ENCODE peak calls at places on chromosomes 7 and 10, in nine cellular contexts. N is T47D; O is activated CD4-positive, alpha-beta T cell treated with anti-CD3 and anti-CD28 coated beads for 48 hours; E is cardiac fibroblast; V is stromal cell of bone marrow; X is NCI-H1930; A is heart left ventricle; S is GM18507; I is nucleus accumbens. L is an unnamed sample.

GRCh38 chr10:63887026-63887589 is 365.9 kb downstream of the REEP3 start:
- DNase-seq in N (no peak), O (no peak), E (no peak), V (no peak), X (no peak), A (no peak), S (no peak), I (no peak), L (peak; percentile 9)

GRCh38 chr10:63722537-63722936 is 201.3 kb downstream of the REEP3 start:
- DNase-seq in N (peak; percentile 87), O (no peak), E (peak; percentile 79), V (peak; percentile 41), X (no peak), A (peak; percentile 29), S (no peak), I (no peak), L (no peak)

GRCh38 chr10:3354171-3354570 is 181.6 kb upstream of the PITRM1 start:
- DNase-seq in N (no peak), O (no peak), E (no peak), V (no peak), X (no peak), A (no peak), S (no peak), I (no peak), L (no peak)

GRCh38 chr7:70042533-70042932 is 444.3 kb downstream of the AUTS2 start:
- DNase-seq in N (peak; percentile 51), O (no peak), E (peak; percentile 31), V (no peak), X (no peak), A (no peak), S (no peak), I (no peak), L (peak; percentile 77)

GRCh38 chr7:43585521-43585920 is 2.6 kb downstream of the STK17A start:
- DNase-seq in N (peak; percentile 68), O (no peak), E (peak; percentile 84), V (peak; percentile 57), X (no peak), A (no peak), S (no peak), I (no peak), L (peak; percentile 74)

GRCh38 chr7:149209518-149210269 is 14.3 kb downstream of the ZNF282 start:
- DNase-seq in N (peak; percentile 44), O (peak; percentile 93), E (peak; percentile 69), V (no peak), X (peak; percentile 10), A (no peak), S (no peak), I (no peak), L (peak; percentile 74)

GRCh38 chr7:5419523-5420107 is 4.0 kb downstream of the TNRC18 start:
- DNase-seq in N (peak; percentile 46), O (no peak), E (peak; percentile 27), V (no peak), X (no peak), A (peak; percentile 32), S (no peak), I (peak; percentile 36), L (no peak)

GRCh38 chr7:155104913-155105312 is 34.8 kb downstream of the HTR5A start:
- DNase-seq in N (peak; percentile 32), O (no peak), E (no peak), V (no peak), X (no peak), A (no peak), S (no peak), I (no peak), L (no peak)

GRCh38 chr10:19921300-19922140 is 105.3 kb downstream of the PLXDC2 start:
- DNase-seq in N (no peak), O (no peak), E (peak; percentile 84), V (peak; percentile 68), X (no peak), A (no peak), S (no peak), I (no peak), L (no peak)

GRCh38 chr10:15120523-15120922 is 23.4 kb downstream of the RPP38 start:
- DNase-seq in N (no peak), O (no peak), E (peak; percentile 70), V (peak; percentile 41), X (no peak), A (no peak), S (no peak), I (no peak), L (no peak)

GRCh38 chr7:47568569-47568968 is 13.3 kb downstream of the TNS3 start:
- DNase-seq in N (no peak), O (no peak), E (no peak), V (no peak), X (no peak), A (no peak), S (no peak), I (peak; percentile 60), L (no peak)

GRCh38 chr7:130489140-130489967 is 2.5 kb upstream of the MEST start:
- DNase-seq in N (no peak), O (no peak), E (peak; percentile 64), V (no peak), X (no peak), A (no peak), S (no peak), I (no peak), L (no peak)

GRCh38 chr10:60048146-60048545 is 141.8 kb upstream of the CCDC6 start:
- DNase-seq in N (peak; percentile 83), O (no peak), E (peak; percentile 61), V (no peak), X (no peak), A (no peak), S (no peak), I (no peak), L (no peak)

GRCh38 chr7:111107989-111108388 is 17.1 kb downstream of the LRRN3 start:
- DNase-seq in N (no peak), O (no peak), E (no peak), V (no peak), X (peak; percentile 34), A (no peak), S (no peak), I (no peak), L (no peak)

GRCh38 chr10:9877978-9878377 is 1139.7 kb upstream of the CELF2 start:
- DNase-seq in N (peak; percentile 33), O (no peak), E (no peak), V (no peak), X (no peak), A (no peak), S (no peak), I (no peak), L (no peak)

GRCh38 chr7:158227258-158227657 is 360.4 kb downstream of the PTPRN2 start:
- DNase-seq in N (no peak), O (no peak), E (no peak), V (no peak), X (no peak), A (no peak), S (no peak), I (no peak), L (no peak)

GRCh38 chr10:131839351-131839750 is 61.5 kb upstream of the PPP2R2D start:
- DNase-seq in N (no peak), O (no peak), E (no peak), V (no peak), X (no peak), A (no peak), S (no peak), I (no peak), L (no peak)

GRCh38 chr10:103745264-103746247 is 109.8 kb downstream of the SH3PXD2A start:
- DNase-seq in N (peak; percentile 45), O (peak; percentile 75), E (no peak), V (no peak), X (no peak), A (peak; percentile 39), S (no peak), I (no peak), L (peak; percentile 84)

GRCh38 chr10:34967411-34967880 is 122.7 kb downstream of the CUL2 start:
- DNase-seq in N (peak; percentile 53), O (no peak), E (peak; percentile 96), V (peak; percentile 90), X (no peak), A (peak; percentile 31), S (no peak), I (no peak), L (no peak)

GRCh38 chr7:5296627-5297226 is 14.0 kb downstream of the SLC29A4 start:
- DNase-seq in N (peak; percentile 94), O (peak; percentile 73), E (no peak), V (no peak), X (no peak), A (no peak), S (peak; percentile 23), I (no peak), L (no peak)

GRCh38 chr10:6400331-6400730 is 179.7 kb downstream of the PRKCQ start:
- DNase-seq in N (peak; percentile 69), O (no peak), E (no peak), V (no peak), X (no peak), A (no peak), S (no peak), I (no peak), L (peak; percentile 42)

GRCh38 chr10:132440791-132441565 is 44.0 kb downstream of the PWWP2B start:
- DNase-seq in N (no peak), O (no peak), E (no peak), V (no peak), X (no peak), A (no peak), S (no peak), I (no peak), L (no peak)

GRCh38 chr10:35307297-35307696 is 29.0 kb upstream of the CCNY start:
- DNase-seq in N (peak; percentile 12), O (no peak), E (no peak), V (peak; percentile 21), X (no peak), A (no peak), S (no peak), I (no peak), L (no peak)

GRCh38 chr7:16916111-16916639 is 34.4 kb upstream of the AGR3 start:
- DNase-seq in N (peak; percentile 77), O (no peak), E (peak; percentile 63), V (peak; percentile 33), X (no peak), A (no peak), S (no peak), I (no peak), L (peak; percentile 49)

GRCh38 chr7:13061115-13061514 is 373.7 kb downstream of the ARL4A start:
- DNase-seq in N (peak; percentile 34), O (no peak), E (no peak), V (no peak), X (no peak), A (no peak), S (no peak), I (no peak), L (no peak)

GRCh38 chr10:3969876-3970666 is 185.1 kb upstream of the KLF6 start:
- DNase-seq in N (peak; percentile 33), O (no peak), E (no peak), V (no peak), X (no peak), A (no peak), S (no peak), I (no peak), L (no peak)

GRCh38 chr10:61942997-61943457 is 41.5 kb downstream of the ARID5B start:
- DNase-seq in N (peak; percentile 64), O (no peak), E (peak; percentile 78), V (no peak), X (no peak), A (no peak), S (no peak), I (no peak), L (no peak)

GRCh38 chr10:3758491-3758970 is 26.5 kb downstream of the KLF6 start:
- DNase-seq in N (no peak), O (no peak), E (no peak), V (no peak), X (no peak), A (no peak), S (no peak), I (no peak), L (no peak)

GRCh38 chr7:94064541-94065191 is 60.5 kb upstream of the BET1 start:
- DNase-seq in N (no peak), O (no peak), E (peak; percentile 41), V (no peak), X (no peak), A (no peak), S (no peak), I (no peak), L (no peak)

GRCh38 chr10:68154211-68154497 is 44.9 kb downstream of the MYPN start:
- DNase-seq in N (no peak), O (no peak), E (peak; percentile 63), V (peak; percentile 21), X (no peak), A (peak; percentile 61), S (no peak), I (no peak), L (no peak)

GRCh38 chr10:124527996-124528395 is 66.4 kb downstream of the LHPP start:
- DNase-seq in N (no peak), O (no peak), E (no peak), V (no peak), X (no peak), A (no peak), S (no peak), I (no peak), L (no peak)